ENCODE peak calls at places on chromosomes 6 and 20, in five cellular contexts. W, Q, Z, G and O are unnamed samples.

GRCh38 chr20:18611492-18611891 is 23.6 kb downstream of the DTD1 start:
- DNase-seq in Z (no peak), Q (no peak), G (no peak), W (no peak), O (no peak)

GRCh38 chr6:101302593-101302992 is 90.9 kb upstream of the GRIK2 start:
- DNase-seq in Z (no peak), W (no peak), Q (no peak), G (no peak), O (no peak)

GRCh38 chr20:46324960-46325703 is 16.8 kb upstream of the CDH22 start:
- DNase-seq in G (no peak), Q (no peak), Z (no peak), W (no peak), O (no peak)

GRCh38 chr6:7172605-7173185 is 64.9 kb downstream of the RREB1 start:
- DNase-seq in Z (no peak), G (no peak), W (no peak), Q (no peak), O (no peak)

GRCh38 chr20:62924567-62925419 is 1.5 kb downstream of the DIDO1 start:
- DNase-seq in G (peak), W (no peak), Z (no peak), Q (peak), O (peak)

GRCh38 chr20:50034567-50035170 is 51.9 kb downstream of the SNAI1 start:
- DNase-seq in W (no peak), G (no peak), Z (peak), Q (no peak), O (no peak)

GRCh38 chr20:36631651-36632050 is 14.3 kb downstream of the SLA2 start:
- DNase-seq in W (no peak), Z (no peak), Q (no peak), G (no peak), O (no peak)

GRCh38 chr6:124881898-124882579 is 80.2 kb upstream of the RNF217 start:
- DNase-seq in Q (no peak), W (no peak), Z (no peak), G (no peak), O (no peak)

GRCh38 chr6:5695260-5696245 is 311.2 kb downstream of the NRN1 start:
- DNase-seq in W (no peak), Q (no peak), Z (no peak), G (no peak), O (no peak)

GRCh38 chr20:35088231-35088794 is 4.3 kb downstream of the TRPC4AP start:
- DNase-seq in G (no peak), Q (no peak), Z (no peak), W (no peak), O (no peak)

GRCh38 chr6:167227984-167228383 is 63.1 kb upstream of the UNC93A start:
- DNase-seq in Q (no peak), G (no peak), Z (no peak), W (no peak), O (no peak)

GRCh38 chr6:166757226-166758135 is 130.4 kb upstream of the RPS6KA2 start:
- DNase-seq in W (no peak), Z (no peak), G (no peak), Q (no peak), O (no peak)

GRCh38 chr6:126033696-126034095 is 47.4 kb downstream of the TRMT11 start:
- DNase-seq in Z (peak), Q (peak), W (no peak), G (no peak), O (peak)

GRCh38 chr6:43993881-43994523 is 133.2 kb downstream of the MRPL14 start:
- DNase-seq in W (no peak), Q (no peak), G (no peak), Z (peak), O (no peak)

GRCh38 chr6:129607581-129608186 is 102.3 kb downstream of the ARHGAP18 start:
- DNase-seq in W (no peak), G (no peak), Z (no peak), Q (no peak), O (no peak)

GRCh38 chr6:17580518-17581048 is 19.5 kb upstream of the FAM8A1 start:
- DNase-seq in G (no peak), W (peak), Z (peak), Q (no peak), O (no peak)

GRCh38 chr20:32752021-32752457 is 8.8 kb upstream of the COMMD7 start:
- DNase-seq in G (no peak), W (no peak), Q (no peak), Z (no peak), O (no peak)

GRCh38 chr6:47168176-47168575 is 126.0 kb upstream of the ADGRF1 start:
- DNase-seq in G (no peak), Q (no peak), Z (no peak), W (no peak), O (peak)

GRCh38 chr6:165298426-165298825 is 11.0 kb downstream of the C6orf118 start:
- DNase-seq in Q (no peak), W (no peak), Z (no peak), G (no peak), O (no peak)

GRCh38 chr6:423799-424345 is 32.3 kb downstream of the IRF4 start:
- DNase-seq in G (no peak), W (no peak), Z (no peak), Q (no peak), O (no peak)
- H3K4me3 ChIP-seq in G (no peak), W (no peak), Z (no peak), Q (no peak), O (no peak)

DNA sequence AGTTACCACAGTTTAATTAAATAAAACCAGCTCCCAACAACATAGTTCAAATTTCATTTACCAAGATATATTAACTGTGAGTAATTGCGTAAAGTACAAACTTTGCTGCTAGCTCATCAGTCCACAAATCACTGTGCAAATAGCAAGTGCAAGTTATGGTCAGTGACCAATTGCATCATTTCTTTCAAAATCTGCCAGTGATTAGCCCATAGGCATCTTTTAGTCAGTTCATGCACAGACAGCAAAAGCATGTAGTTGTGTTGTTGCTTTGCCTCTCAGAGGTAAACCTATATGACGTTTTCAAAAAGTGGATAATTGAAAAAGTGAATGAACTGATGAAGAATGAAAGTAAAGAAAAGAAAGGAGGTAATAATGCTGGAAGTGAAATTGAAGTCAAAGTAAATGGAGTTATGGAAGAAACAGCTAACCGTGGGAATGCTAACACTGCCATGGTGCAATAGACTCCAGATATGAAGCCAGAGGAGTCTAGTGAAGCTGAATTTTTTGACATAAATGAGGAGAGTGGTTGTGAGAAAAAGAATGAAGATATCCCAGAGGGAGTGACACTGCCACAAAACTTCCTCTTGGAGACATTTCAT is 36.5 kb downstream of the ENPP1 start:
- DNase-seq in Z (no peak), Q (no peak), G (no peak), W (no peak), O (no peak)
- TF ChIP-seq POLR2AphosphoS5 in Z (no peak), Q (no peak), G (no peak), W (no peak), O (peak)

GRCh38 chr6:138957484-138957883 is 30.6 kb downstream of the REPS1 start:
- DNase-seq in W (no peak), Z (no peak), G (no peak), Q (no peak), O (no peak)
- TF ChIP-seq POLR2A in W (no peak), Z (no peak), G (no peak), Q (no peak), O (no peak)

DNA sequence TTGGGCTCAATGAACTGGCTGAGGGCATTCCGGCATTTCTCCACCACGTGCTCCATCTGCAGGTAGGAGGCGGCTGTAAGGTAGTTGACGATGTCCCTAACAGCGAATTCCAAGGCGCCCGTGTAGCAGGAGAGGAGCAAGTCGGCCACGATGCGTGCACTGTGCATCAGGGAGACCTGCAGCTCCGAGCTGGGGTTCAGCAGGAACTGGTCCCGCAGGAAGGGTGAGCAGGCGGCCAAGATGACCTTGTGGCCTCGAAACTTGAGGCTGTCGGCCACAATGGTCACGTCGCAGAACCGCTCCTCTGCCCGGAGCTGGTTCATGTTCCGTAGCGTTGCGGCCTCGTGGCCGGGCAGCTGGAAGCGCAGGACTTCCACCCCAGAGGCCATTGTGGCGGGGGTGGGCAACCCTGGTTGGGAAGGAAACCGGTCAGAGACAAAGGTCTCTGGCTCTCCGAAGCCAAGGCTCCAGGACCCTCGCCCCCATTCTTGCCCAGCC is 920 bp downstream of the ZBTB12 start:
- DNase-seq in W (peak), Q (no peak), Z (no peak), G (no peak), O (no peak)
- H3K4me3 ChIP-seq in W (peak), Q (peak), Z (peak), G (peak), O (peak)